ENCODE peak calls at places on chromosomes 2 and 18, in seven cellular contexts. One of them, this sample, is unnamed.

GRCh38 chr2:176435691-176436215 is 166.5 kb downstream of the MTX2 start:
- DNase-seq in IMR-90: no peak
- DNase-seq in fibroblast of lung: no peak
- DNase-seq in kidney: no peak
- DNase-seq in adipocyte: no peak
- DNase-seq in HCT116: no peak
- DNase-seq in neural progenitor cell: no peak
- DNase-seq in this sample: no peak

GRCh38 chr2:164887434-164888112 is 46.0 kb upstream of the COBLL1 start:
- DNase-seq in IMR-90: no peak
- DNase-seq in fibroblast of lung: no peak
- DNase-seq in kidney: no peak
- DNase-seq in adipocyte: no peak
- DNase-seq in HCT116: no peak
- DNase-seq in neural progenitor cell: no peak
- DNase-seq in this sample: no peak

GRCh38 chr2:34664266-34664665 is 1065.2 kb upstream of the FAM98A start:
- DNase-seq in IMR-90: no peak
- DNase-seq in fibroblast of lung: no peak
- DNase-seq in kidney: no peak
- DNase-seq in adipocyte: no peak
- DNase-seq in HCT116: no peak
- DNase-seq in neural progenitor cell: no peak
- DNase-seq in this sample: no peak

GRCh38 chr2:229282758-229283546 is 11.9 kb upstream of the PID1 start:
- DNase-seq in IMR-90: peak
- DNase-seq in fibroblast of lung: peak
- DNase-seq in kidney: no peak
- DNase-seq in adipocyte: peak
- DNase-seq in HCT116: no peak
- DNase-seq in neural progenitor cell: no peak
- DNase-seq in this sample: peak

GRCh38 chr2:45851111-45851510 is 199.6 kb downstream of the PRKCE start:
- DNase-seq in IMR-90: no peak
- DNase-seq in fibroblast of lung: no peak
- DNase-seq in kidney: no peak
- DNase-seq in adipocyte: no peak
- DNase-seq in HCT116: no peak
- DNase-seq in neural progenitor cell: no peak
- DNase-seq in this sample: no peak

GRCh38 chr2:193703411-193703810 is 1508.7 kb upstream of the TMEFF2 start:
- DNase-seq in IMR-90: no peak
- DNase-seq in fibroblast of lung: no peak
- DNase-seq in kidney: no peak
- DNase-seq in adipocyte: no peak
- DNase-seq in HCT116: no peak
- DNase-seq in neural progenitor cell: no peak
- DNase-seq in this sample: no peak

GRCh38 chr2:160666019-160666676 is 172.5 kb upstream of the RBMS1 start:
- DNase-seq in IMR-90: peak
- DNase-seq in fibroblast of lung: peak
- DNase-seq in kidney: no peak
- DNase-seq in adipocyte: peak
- DNase-seq in HCT116: peak
- DNase-seq in neural progenitor cell: no peak
- DNase-seq in this sample: peak

GRCh38 chr18:9788140-9788539 is 80.0 kb downstream of the RAB31 start:
- DNase-seq in IMR-90: no peak
- DNase-seq in fibroblast of lung: peak
- DNase-seq in kidney: no peak
- DNase-seq in adipocyte: no peak
- DNase-seq in HCT116: no peak
- DNase-seq in neural progenitor cell: no peak
- DNase-seq in this sample: peak

GRCh38 chr2:238854699-238855111 is 6.8 kb downstream of the TWIST2 start:
- DNase-seq in IMR-90: no peak
- DNase-seq in fibroblast of lung: no peak
- DNase-seq in kidney: no peak
- DNase-seq in adipocyte: peak
- DNase-seq in HCT116: no peak
- DNase-seq in neural progenitor cell: no peak
- DNase-seq in this sample: no peak

GRCh38 chr2:223101340-223102039 is 49.5 kb downstream of the KCNE4 start:
- DNase-seq in IMR-90: peak
- DNase-seq in fibroblast of lung: peak
- DNase-seq in kidney: no peak
- DNase-seq in adipocyte: peak
- DNase-seq in HCT116: peak
- DNase-seq in neural progenitor cell: peak
- DNase-seq in this sample: no peak

GRCh38 chr2:192025607-192026006 is 169.1 kb downstream of the TMEFF2 start:
- DNase-seq in IMR-90: no peak
- DNase-seq in fibroblast of lung: no peak
- DNase-seq in kidney: no peak
- DNase-seq in adipocyte: no peak
- DNase-seq in HCT116: no peak
- DNase-seq in neural progenitor cell: no peak
- DNase-seq in this sample: no peak

GRCh38 chr2:127770973-127771735 is 39.8 kb downstream of the WDR33 start:
- DNase-seq in IMR-90: peak
- DNase-seq in fibroblast of lung: peak
- DNase-seq in kidney: no peak
- DNase-seq in adipocyte: peak
- DNase-seq in HCT116: no peak
- DNase-seq in neural progenitor cell: no peak
- DNase-seq in this sample: peak

GRCh38 chr2:20232837-20233207 is 7.9 kb upstream of the SDC1 start:
- DNase-seq in IMR-90: no peak
- DNase-seq in fibroblast of lung: no peak
- DNase-seq in kidney: no peak
- DNase-seq in adipocyte: no peak
- DNase-seq in HCT116: no peak
- DNase-seq in neural progenitor cell: no peak
- DNase-seq in this sample: no peak

GRCh38 chr18:24528857-24529256 is 68.4 kb downstream of the HRH4 start:
- DNase-seq in IMR-90: no peak
- DNase-seq in fibroblast of lung: no peak
- DNase-seq in kidney: no peak
- DNase-seq in adipocyte: no peak
- DNase-seq in HCT116: no peak
- DNase-seq in neural progenitor cell: no peak
- DNase-seq in this sample: no peak

GRCh38 chr2:218074031-218074430 is 5.0 kb downstream of the RUFY4 start:
- DNase-seq in IMR-90: peak
- DNase-seq in fibroblast of lung: peak
- DNase-seq in kidney: no peak
- DNase-seq in adipocyte: peak
- DNase-seq in HCT116: peak
- DNase-seq in neural progenitor cell: peak
- DNase-seq in this sample: no peak

GRCh38 chr2:188199716-188200128 is 92.0 kb upstream of the GULP1 start:
- DNase-seq in IMR-90: peak
- DNase-seq in fibroblast of lung: peak
- DNase-seq in kidney: no peak
- DNase-seq in adipocyte: peak
- DNase-seq in HCT116: no peak
- DNase-seq in neural progenitor cell: no peak
- DNase-seq in this sample: peak

GRCh38 chr2:110101911-110102774 is 13.5 kb downstream of the MALL start:
- DNase-seq in IMR-90: peak
- DNase-seq in fibroblast of lung: peak
- DNase-seq in kidney: no peak
- DNase-seq in adipocyte: peak
- DNase-seq in HCT116: no peak
- DNase-seq in neural progenitor cell: no peak
- DNase-seq in this sample: peak

GRCh38 chr2:65299246-65299645 is 71.6 kb downstream of the ACTR2 start:
- DNase-seq in IMR-90: peak
- DNase-seq in fibroblast of lung: peak
- DNase-seq in kidney: no peak
- DNase-seq in adipocyte: peak
- DNase-seq in HCT116: no peak
- DNase-seq in neural progenitor cell: no peak
- DNase-seq in this sample: peak

GRCh38 chr2:241456546-241456945 is 51.8 kb downstream of the STK25 start:
- DNase-seq in IMR-90: no peak
- DNase-seq in fibroblast of lung: no peak
- DNase-seq in kidney: no peak
- DNase-seq in adipocyte: no peak
- DNase-seq in HCT116: no peak
- DNase-seq in neural progenitor cell: no peak
- DNase-seq in this sample: no peak

GRCh38 chr18:36035253-36035652 is 32.1 kb downstream of the RPRD1A start:
- DNase-seq in IMR-90: no peak
- DNase-seq in fibroblast of lung: peak
- DNase-seq in kidney: no peak
- DNase-seq in adipocyte: peak
- DNase-seq in HCT116: no peak
- DNase-seq in neural progenitor cell: no peak
- DNase-seq in this sample: peak

GRCh38 chr18:23306842-23307241 is 146.2 kb upstream of the RIOK3 start:
- DNase-seq in IMR-90: no peak
- DNase-seq in fibroblast of lung: no peak
- DNase-seq in kidney: no peak
- DNase-seq in adipocyte: no peak
- DNase-seq in HCT116: no peak
- DNase-seq in neural progenitor cell: no peak
- DNase-seq in this sample: no peak

GRCh38 chr2:6810961-6811360 is 54.7 kb downstream of the CMPK2 start:
- DNase-seq in IMR-90: no peak
- DNase-seq in fibroblast of lung: no peak
- DNase-seq in kidney: no peak
- DNase-seq in adipocyte: no peak
- DNase-seq in HCT116: no peak
- DNase-seq in neural progenitor cell: no peak
- DNase-seq in this sample: no peak

GRCh38 chr2:203548887-203549286 is 13.8 kb upstream of the RAPH1 start:
- DNase-seq in IMR-90: no peak
- DNase-seq in fibroblast of lung: no peak
- DNase-seq in kidney: no peak
- DNase-seq in adipocyte: no peak
- DNase-seq in HCT116: no peak
- DNase-seq in neural progenitor cell: no peak
- DNase-seq in this sample: no peak
- H3K9ac ChIP-seq in IMR-90: no peak
- H3K9ac ChIP-seq in fibroblast of lung: no peak
- H3K9ac ChIP-seq in kidney: no peak
- H3K9ac ChIP-seq in adipocyte: no peak
- H3K9ac ChIP-seq in HCT116: no peak
- H3K9ac ChIP-seq in neural progenitor cell: no peak
- H3K9ac ChIP-seq in this sample: no peak

DNA sequence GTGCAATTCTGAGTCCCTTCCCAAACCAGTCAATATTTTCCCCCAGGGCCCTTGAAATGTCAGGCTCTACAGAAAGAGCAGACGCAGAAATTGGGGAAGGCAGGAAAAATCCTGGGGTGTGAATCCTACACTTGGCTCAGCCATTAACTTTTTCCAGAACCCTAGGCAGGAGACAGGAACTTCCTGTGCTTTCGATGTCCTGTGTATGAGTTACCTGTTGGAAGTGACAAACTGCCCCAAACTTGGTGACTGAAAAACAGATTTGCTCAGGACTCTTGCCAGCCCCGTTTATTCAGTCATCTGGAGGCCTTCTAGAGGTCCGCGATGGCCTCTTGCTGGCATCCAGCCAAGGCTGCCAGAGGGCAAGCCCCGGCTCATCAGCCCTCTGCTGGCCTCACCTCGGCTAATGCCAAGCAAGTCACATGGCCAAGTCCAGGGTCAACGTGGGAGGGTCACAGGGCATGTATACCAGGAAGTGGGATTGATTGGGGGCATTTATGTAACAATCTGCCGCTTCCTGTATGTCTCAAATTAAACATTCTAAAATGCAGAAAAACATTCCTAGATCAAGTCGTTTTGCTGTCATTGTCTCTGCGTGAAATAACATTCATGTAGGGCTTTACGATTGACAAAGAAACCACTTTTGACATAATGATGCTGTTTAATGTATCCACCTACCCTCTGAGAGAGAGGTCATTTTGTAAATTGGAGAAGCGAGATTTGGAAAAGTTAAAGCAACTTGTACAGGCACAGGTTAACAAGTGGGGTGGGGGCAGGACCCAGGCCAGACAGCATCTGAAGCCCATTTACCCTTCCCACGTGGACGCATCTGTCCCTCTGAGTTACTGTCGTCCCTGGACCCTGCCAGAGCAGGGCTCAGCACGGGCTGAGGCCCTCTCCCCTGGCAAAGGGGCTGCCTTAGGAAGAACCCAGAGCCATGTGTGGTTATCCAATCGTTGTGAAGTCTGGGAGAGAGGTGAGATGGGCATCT is 179.4 kb downstream of the INHBB start:
- DNase-seq in IMR-90: no peak
- DNase-seq in fibroblast of lung: no peak
- DNase-seq in kidney: peak
- DNase-seq in adipocyte: no peak
- DNase-seq in HCT116: no peak
- DNase-seq in neural progenitor cell: no peak
- DNase-seq in this sample: no peak
- H3K9ac ChIP-seq in IMR-90: no peak
- H3K9ac ChIP-seq in fibroblast of lung: no peak
- H3K9ac ChIP-seq in kidney: no peak
- H3K9ac ChIP-seq in adipocyte: no peak
- H3K9ac ChIP-seq in HCT116: no peak
- H3K9ac ChIP-seq in neural progenitor cell: no peak
- H3K9ac ChIP-seq in this sample: no peak

GRCh38 chr2:43136011-43136799 is 90.2 kb downstream of the ZFP36L2 start:
- DNase-seq in IMR-90: no peak
- DNase-seq in fibroblast of lung: no peak
- DNase-seq in kidney: peak
- DNase-seq in adipocyte: no peak
- DNase-seq in HCT116: no peak
- DNase-seq in neural progenitor cell: no peak
- DNase-seq in this sample: no peak
- H3K9ac ChIP-seq in IMR-90: no peak
- H3K9ac ChIP-seq in fibroblast of lung: no peak
- H3K9ac ChIP-seq in kidney: no peak
- H3K9ac ChIP-seq in adipocyte: no peak
- H3K9ac ChIP-seq in HCT116: no peak
- H3K9ac ChIP-seq in neural progenitor cell: no peak
- H3K9ac ChIP-seq in this sample: no peak

GRCh38 chr2:135997380-135997779 is 12.0 kb upstream of the DARS1 start:
- DNase-seq in IMR-90: no peak
- DNase-seq in fibroblast of lung: no peak
- DNase-seq in kidney: peak
- DNase-seq in adipocyte: no peak
- DNase-seq in HCT116: no peak
- DNase-seq in neural progenitor cell: peak
- DNase-seq in this sample: no peak

GRCh38 chr2:135998842-135999241 is 13.4 kb upstream of the DARS1 start:
- DNase-seq in IMR-90: no peak
- DNase-seq in fibroblast of lung: no peak
- DNase-seq in kidney: no peak
- DNase-seq in adipocyte: no peak
- DNase-seq in HCT116: no peak
- DNase-seq in neural progenitor cell: no peak
- DNase-seq in this sample: no peak

GRCh38 chr2:136000502-136000901 is 15.1 kb upstream of the DARS1 start:
- DNase-seq in IMR-90: no peak
- DNase-seq in fibroblast of lung: no peak
- DNase-seq in kidney: no peak
- DNase-seq in adipocyte: no peak
- DNase-seq in HCT116: no peak
- DNase-seq in neural progenitor cell: no peak
- DNase-seq in this sample: no peak

GRCh38 chr2:136001147-136001546 is 15.7 kb upstream of the DARS1 start:
- DNase-seq in IMR-90: no peak
- DNase-seq in fibroblast of lung: no peak
- DNase-seq in kidney: no peak
- DNase-seq in adipocyte: no peak
- DNase-seq in HCT116: no peak
- DNase-seq in neural progenitor cell: no peak
- DNase-seq in this sample: no peak

GRCh38 chr2:135999899-136000298 is 14.5 kb upstream of the DARS1 start:
- DNase-seq in IMR-90: no peak
- DNase-seq in fibroblast of lung: no peak
- DNase-seq in kidney: no peak
- DNase-seq in adipocyte: no peak
- DNase-seq in HCT116: no peak
- DNase-seq in neural progenitor cell: peak
- DNase-seq in this sample: no peak
- H3K9ac ChIP-seq in IMR-90: no peak
- H3K9ac ChIP-seq in fibroblast of lung: no peak
- H3K9ac ChIP-seq in kidney: no peak
- H3K9ac ChIP-seq in adipocyte: no peak
- H3K9ac ChIP-seq in HCT116: no peak
- H3K9ac ChIP-seq in neural progenitor cell: no peak
- H3K9ac ChIP-seq in this sample: no peak